ENCODE peak calls at places on chromosomes 5 and 9, in five cellular contexts. S, C, T, V and E are unnamed samples.

GRCh38 chr5:60503771-60504170 is 196.2 kb downstream of the DEPDC1B start:
- DNase-seq in S (no peak), C (no peak), T (peak; percentile 55), V (no peak), E (peak; percentile 74)

GRCh38 chr5:52727568-52727967 is 60.1 kb upstream of the ITGA1 start:
- DNase-seq in S (no peak), C (peak; percentile 85), T (no peak), V (no peak), E (no peak)

GRCh38 chr9:75889977-75890540 is 414 bp upstream of the PCSK5 start:
- DNase-seq in S (peak; percentile 60), C (peak; percentile 75), T (no peak), V (no peak), E (no peak)

GRCh38 chr5:177188775-177189174 is 55.2 kb downstream of the NSD1 start:
- DNase-seq in S (no peak), C (no peak), T (no peak), V (no peak), E (no peak)

GRCh38 chr9:76087978-76088377 is 197.5 kb downstream of the PCSK5 start:
- DNase-seq in S (no peak), C (no peak), T (no peak), V (no peak), E (no peak)

GRCh38 chr5:60595183-60595582 is 104.8 kb downstream of the DEPDC1B start:
- DNase-seq in S (no peak), C (no peak), T (no peak), V (no peak), E (no peak)

GRCh38 chr9:89329917-89330316 is 11.6 kb downstream of the SECISBP2 start:
- DNase-seq in S (no peak), C (no peak), T (no peak), V (no peak), E (no peak)

GRCh38 chr5:10677533-10677932 is 83.5 kb downstream of the DAP start:
- DNase-seq in S (no peak), C (no peak), T (no peak), V (no peak), E (no peak)

GRCh38 chr5:158979749-158980521 is 119.8 kb downstream of the EBF1 start:
- DNase-seq in S (peak; percentile 8), C (peak; percentile 44), T (no peak), V (no peak), E (no peak)

GRCh38 chr9:86304236-86304730 is 21.9 kb upstream of the ISCA1 start:
- DNase-seq in S (no peak), C (no peak), T (no peak), V (no peak), E (no peak)

GRCh38 chr5:136082390-136083193 is 50.1 kb upstream of the SMAD5 start:
- DNase-seq in S (peak; percentile 63), C (peak; percentile 81), T (peak; percentile 21), V (peak; percentile 16), E (peak; percentile 69)

GRCh38 chr9:131677445-131678180 is 62.3 kb downstream of the RAPGEF1 start:
- DNase-seq in S (peak; percentile 50), C (peak; percentile 35), T (peak; percentile 55), V (no peak), E (peak; percentile 83)

GRCh38 chr9:13719410-13719809 is 439.9 kb upstream of the MPDZ start:
- DNase-seq in S (no peak), C (peak; percentile 46), T (no peak), V (no peak), E (no peak)

GRCh38 chr5:126865299-126865698 is 88.4 kb downstream of the LMNB1 start:
- DNase-seq in S (no peak), C (peak; percentile 76), T (no peak), V (no peak), E (no peak)

GRCh38 chr9:95463145-95464060 is 53.4 kb downstream of the PTCH1 start:
- DNase-seq in S (no peak), C (no peak), T (no peak), V (no peak), E (no peak)

GRCh38 chr5:131630963-131631350 is 4.1 kb downstream of the RAPGEF6 start:
- DNase-seq in S (no peak), C (no peak), T (no peak), V (no peak), E (no peak)

GRCh38 chr5:95900383-95900958 is 61.2 kb downstream of the ELL2 start:
- DNase-seq in S (no peak), C (peak; percentile 54), T (no peak), V (no peak), E (no peak)

GRCh38 chr9:84285381-84285780 is 55.2 kb downstream of the SLC28A3 start:
- DNase-seq in S (no peak), C (no peak), T (no peak), V (no peak), E (peak; percentile 18)

GRCh38 chr5:103041071-103041676 is 78.8 kb downstream of the GIN1 start:
- DNase-seq in S (no peak), C (no peak), T (no peak), V (no peak), E (peak; percentile 45)

GRCh38 chr5:14059810-14060209 is 83.3 kb upstream of the TRIO start:
- DNase-seq in S (no peak), C (no peak), T (no peak), V (no peak), E (no peak)

GRCh38 chr9:129027685-129028191 is 393 bp downstream of the SH3GLB2 start:
- DNase-seq in S (peak; percentile 77), C (no peak), T (peak; percentile 81), V (no peak), E (peak; percentile 84)

GRCh38 chr9:91775011-91775707 is 174.9 kb downstream of the ROR2 start:
- DNase-seq in S (peak; percentile 76), C (peak; percentile 39), T (peak; percentile 33), V (peak; percentile 39), E (peak; percentile 66)

GRCh38 chr9:122202099-122202498 is 26.7 kb downstream of the LHX6 start:
- DNase-seq in S (no peak), C (no peak), T (no peak), V (no peak), E (no peak)

GRCh38 chr5:148970228-148970627 is 92.6 kb downstream of the SH3TC2 start:
- DNase-seq in S (peak; percentile 62), C (no peak), T (no peak), V (no peak), E (no peak)

GRCh38 chr9:121721770-121722169 is 70.3 kb downstream of the DAB2IP start:
- DNase-seq in S (no peak), C (no peak), T (no peak), V (no peak), E (no peak)

GRCh38 chr5:36932056-36932455 is 55.5 kb downstream of the NIPBL start:
- DNase-seq in S (no peak), C (no peak), T (no peak), V (no peak), E (no peak)

GRCh38 chr9:126051446-126052130 is 275.0 kb upstream of the MVB12B start:
- DNase-seq in S (no peak), C (no peak), T (no peak), V (no peak), E (no peak)
- TF ChIP-seq CTCF in S (no peak), C (no peak), T (no peak), V (no peak), E (no peak)

GRCh38 chr9:112332272-112332671 is 1.1 kb downstream of the PTBP3 start:
- DNase-seq in S (no peak), C (no peak), T (no peak), V (no peak), E (no peak)
- H3K4me3 ChIP-seq in S (peak overlapping the region; percentile 98), C (peak overlapping the region; percentile 82), T (peak overlapping the region; percentile 88), V (peak overlapping the region; percentile 91), E (peak overlapping the region; percentile 98)

GRCh38 chr5:9515451-9515850 is 30.4 kb downstream of the SEMA5A start:
- DNase-seq in S (no peak), C (no peak), T (no peak), V (no peak), E (no peak)

GRCh38 chr5:9512452-9512851 is 33.4 kb downstream of the SEMA5A start:
- DNase-seq in S (no peak), C (no peak), T (no peak), V (no peak), E (no peak)

GRCh38 chr5:9516591-9516990 is 29.3 kb downstream of the SEMA5A start:
- DNase-seq in S (no peak), C (no peak), T (no peak), V (no peak), E (no peak)

GRCh38 chr5:9514968-9515367 is 30.9 kb downstream of the SEMA5A start:
- DNase-seq in S (no peak), C (no peak), T (no peak), V (no peak), E (no peak)

DNA sequence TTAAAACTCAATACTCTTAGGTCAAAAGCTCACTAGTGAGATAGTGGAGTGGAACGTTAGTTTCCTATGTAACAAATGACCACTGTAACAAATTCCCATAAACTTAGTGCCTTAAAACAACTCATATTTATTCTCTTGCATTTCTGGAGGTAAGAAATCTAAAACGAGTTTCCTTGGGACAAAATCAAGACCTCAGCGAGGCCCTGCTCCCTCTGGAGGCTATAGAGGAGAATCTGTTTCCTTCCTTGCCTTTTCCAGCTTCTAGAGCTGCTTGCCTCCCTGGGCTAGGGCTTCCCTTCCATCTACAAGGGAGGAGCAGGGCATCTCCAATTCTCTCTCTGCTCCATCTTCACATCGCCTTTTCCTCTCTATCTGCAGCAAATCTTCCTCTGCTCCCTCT is 32.0 kb downstream of the SEMA5A start:
- DNase-seq in S (no peak), C (peak; percentile 40), T (no peak), V (no peak), E (no peak)
- TF ChIP-seq CTCF in S (no peak), C (peak; percentile 78), T (no peak), V (no peak), E (no peak)

DNA sequence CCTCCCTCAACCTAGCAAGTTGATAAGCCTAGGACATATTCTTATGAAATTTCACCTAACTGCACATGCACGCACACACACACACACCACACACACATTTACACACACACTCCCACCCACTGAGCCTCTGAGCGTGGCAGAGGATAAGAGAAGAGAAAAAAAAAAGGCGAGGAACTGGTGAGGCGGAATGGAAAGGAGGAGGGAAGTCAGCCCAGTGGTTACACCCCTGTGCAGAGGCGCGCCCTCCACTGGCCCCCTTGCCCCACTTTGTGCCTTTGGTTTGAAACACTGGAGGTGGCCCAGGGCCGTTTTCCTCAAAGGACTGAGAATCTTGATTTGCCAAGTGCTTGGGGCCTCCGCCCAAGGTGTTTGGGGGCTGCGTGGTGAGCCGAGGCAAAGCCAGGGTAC is 20.7 kb downstream of the NR2F1 start:
- DNase-seq in S (no peak), C (no peak), T (no peak), V (no peak), E (no peak)
- H3K4me3 ChIP-seq in S (no peak overlapping the region), C (peak overlapping the region; percentile 53), T (no peak overlapping the region), V (no peak overlapping the region), E (no peak overlapping the region)

DNA sequence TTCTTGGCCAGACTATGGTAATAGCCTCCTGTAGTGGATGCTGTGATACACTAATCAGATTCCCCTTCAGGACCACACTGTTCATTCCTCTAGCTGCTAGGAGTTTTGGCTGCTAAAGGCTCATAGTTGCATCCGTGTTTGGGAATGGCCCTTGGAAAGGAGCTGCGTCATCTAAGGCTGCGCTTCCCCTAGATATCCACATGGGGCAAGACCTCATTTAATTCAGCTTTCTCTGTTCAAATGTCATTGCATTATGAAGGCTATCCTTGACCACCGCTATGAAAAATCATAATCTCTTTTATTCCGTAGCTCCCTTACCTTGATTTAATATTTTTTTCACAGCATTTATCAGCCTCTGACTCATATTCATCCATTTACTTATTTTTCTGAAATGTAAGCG is 258.3 kb upstream of the NR4A3 start:
- DNase-seq in S (no peak), C (no peak), T (no peak), V (no peak), E (no peak)
- TF ChIP-seq CTCF in S (no peak), C (peak; percentile 43), T (peak; percentile 10), V (no peak), E (no peak)